ENCODE peak calls at places on chromosome 7, in four cellular contexts. N is transverse colon, G is fibroblast of lung, C is Panc1. W is an unnamed sample.

GRCh38 chr7:26782501-26782900 is 81.9 kb downstream of the SKAP2 start:
- DNase-seq in N (no peak), G (no peak), C (no peak), W (no peak)

GRCh38 chr7:153401795-153402720 is 642.5 kb downstream of the ACTR3B start:
- DNase-seq in G (no peak), C (no peak), N (no peak), W (no peak)

GRCh38 chr7:134752006-134752760 is 27.3 kb upstream of the CALD1 start:
- DNase-seq in C (no peak), G (peak), N (no peak), W (no peak)

GRCh38 chr7:107768263-107768662 is 24.3 kb downstream of the CBLL1 start:
- DNase-seq in G (no peak), N (no peak), C (no peak), W (no peak)

GRCh38 chr7:101841328-101841727 is 23.9 kb downstream of the CUX1 start:
- DNase-seq in N (no peak), C (no peak), G (no peak), W (no peak)

GRCh38 chr7:116871061-116871700 is 8.8 kb downstream of the CAPZA2 start:
- DNase-seq in G (no peak), C (no peak), N (no peak), W (no peak)

GRCh38 chr7:47195641-47196040 is 386.3 kb downstream of the TNS3 start:
- DNase-seq in N (no peak), C (no peak), G (no peak), W (no peak)

GRCh38 chr7:47152307-47152706 is 429.6 kb downstream of the TNS3 start:
- DNase-seq in N (no peak), G (no peak), C (no peak), W (no peak)

GRCh38 chr7:2460641-2461040 is 15.6 kb downstream of the GRIFIN start:
- DNase-seq in N (no peak), C (no peak), G (no peak), W (no peak)

GRCh38 chr7:49852619-49853462 is 79.4 kb downstream of the VWC2 start:
- DNase-seq in C (peak), G (peak), N (peak), W (peak)

GRCh38 chr7:2817456-2817855 is 26.7 kb downstream of the GNA12 start:
- DNase-seq in G (no peak), C (no peak), N (no peak), W (no peak)

GRCh38 chr7:102834999-102835398 is 77.8 kb upstream of the LRRC17 start:
- DNase-seq in G (peak), N (no peak), C (peak), W (no peak)

GRCh38 chr7:130303551-130303950 is 10.6 kb downstream of the CPA4 start:
- DNase-seq in N (no peak), G (no peak), C (no peak), W (no peak)

GRCh38 chr7:8190121-8190895 is 71.7 kb downstream of the ICA1 start:
- DNase-seq in G (peak), N (peak), C (peak), W (peak)

GRCh38 chr7:107125475-107125874 is 43.3 kb upstream of the HBP1 start:
- DNase-seq in C (no peak), N (no peak), G (no peak), W (no peak)

GRCh38 chr7:119999743-120000475 is 273.1 kb upstream of the KCND2 start:
- DNase-seq in N (no peak), C (no peak), G (no peak), W (no peak)

GRCh38 chr7:46754135-46754730 is 827.7 kb downstream of the TNS3 start:
- DNase-seq in G (no peak), N (no peak), C (no peak), W (no peak)

GRCh38 chr7:87234949-87235348 is 15.4 kb upstream of the TMEM243 start:
- DNase-seq in G (no peak), N (no peak), C (no peak), W (no peak)

GRCh38 chr7:2256306-2257045 is 14.4 kb downstream of the NUDT1 start:
- DNase-seq in C (no peak), G (no peak), N (no peak), W (no peak)

DNA sequence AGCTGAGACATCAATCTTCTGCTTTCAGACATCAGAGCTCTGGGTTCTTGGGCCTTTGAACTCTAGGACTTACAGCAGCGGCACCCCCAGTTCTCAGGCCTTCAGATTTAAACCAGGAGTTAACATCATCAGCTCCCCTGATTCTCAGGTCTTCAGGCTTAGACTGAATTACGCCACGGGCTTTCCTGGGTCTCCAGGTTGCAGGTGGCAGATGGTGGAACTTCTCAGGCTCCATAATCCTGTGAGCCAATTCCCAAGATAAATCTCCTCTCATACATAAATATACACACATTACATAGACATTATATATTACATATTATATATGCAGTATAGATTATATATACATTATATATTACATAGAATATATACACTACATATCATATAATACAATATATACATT is 408.9 kb upstream of the AUTS2 start:
- DNase-seq in N (no peak), C (no peak), G (no peak), W (no peak)
- H3K4me3 ChIP-seq in N (no peak), C (no peak), G (no peak), W (no peak)

GRCh38 chr7:29854257-29854938 is 48.1 kb downstream of the WIPF3 start:
- DNase-seq in G (peak), C (no peak), N (no peak), W (no peak)
- TF ChIP-seq CTCF in G (no peak), C (peak), N (no peak), W (no peak)

DNA sequence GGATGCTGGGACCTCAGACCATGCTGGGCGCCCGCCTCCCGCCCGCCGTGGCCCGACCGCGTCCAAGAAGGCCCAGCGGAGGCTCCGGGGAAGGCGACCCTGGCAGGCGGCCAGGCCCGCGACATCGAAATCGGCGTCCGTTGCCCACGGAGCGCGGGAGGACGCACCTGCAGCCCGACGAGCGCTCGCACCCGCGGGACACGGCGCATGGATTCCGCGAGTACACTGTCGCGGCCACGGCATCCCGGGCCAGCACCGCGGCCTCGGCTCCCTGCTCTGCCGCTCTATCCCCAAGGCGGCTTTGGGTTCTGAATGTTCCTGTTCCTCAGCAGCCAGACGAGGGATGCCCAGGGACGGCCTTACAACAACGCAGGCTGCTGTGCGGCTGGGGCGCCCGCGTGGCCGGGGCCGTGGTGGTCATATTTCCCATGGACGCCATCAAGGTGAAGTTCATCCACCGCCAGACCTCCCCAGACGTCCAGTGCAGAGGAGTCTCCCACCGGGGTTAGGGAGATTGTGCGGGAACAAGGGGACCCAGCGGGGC is 67.5 kb upstream of the ZNF722 start:
- DNase-seq in C (no peak), N (no peak), G (no peak), W (no peak)
- H3K4me3 ChIP-seq in C (no peak), N (no peak), G (no peak), W (no peak)

DNA sequence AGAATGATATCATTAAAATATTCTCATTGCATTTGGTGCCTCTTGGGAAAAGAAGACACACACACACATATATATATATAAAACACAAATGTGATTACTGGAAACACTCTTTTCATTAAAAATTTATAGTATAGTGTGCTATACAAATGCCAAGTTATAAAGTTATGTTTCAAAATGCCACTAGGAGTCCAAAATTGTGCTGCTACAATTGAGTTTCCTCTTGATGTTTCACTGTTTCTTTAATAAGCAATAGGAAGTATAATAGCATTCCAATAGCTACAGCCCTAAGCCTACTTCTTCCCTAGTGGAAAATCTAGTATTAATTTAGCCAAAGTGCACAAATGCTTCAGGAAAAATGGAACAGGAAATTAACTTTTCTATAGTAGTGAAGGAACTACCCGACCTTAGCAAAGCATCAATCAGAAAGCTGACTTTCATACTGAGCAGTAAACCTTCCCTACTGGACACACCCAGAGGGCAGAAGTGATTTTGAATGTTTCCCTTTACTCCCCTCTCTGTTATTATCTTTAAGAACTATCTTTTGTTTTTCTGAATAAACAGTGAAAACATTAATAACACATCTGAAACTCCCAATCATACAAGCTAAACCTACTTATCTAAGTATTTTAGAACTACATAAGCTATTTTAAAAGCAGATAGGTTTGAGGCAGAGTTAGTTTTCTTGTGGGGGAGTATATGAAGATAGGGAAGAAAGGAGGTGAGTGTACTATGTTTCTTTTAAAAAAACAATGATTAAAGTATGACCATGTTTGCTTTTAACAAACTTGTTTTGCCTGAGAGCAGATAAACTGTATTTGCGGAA is 13.6 kb downstream of the CPED1 start:
- DNase-seq in C (no peak), G (peak), N (no peak), W (no peak)
- TF ChIP-seq CTCF in C (no peak), G (no peak), N (no peak), W (no peak)